ENCODE peak calls at places on chromosomes 3 and 15, in seven cellular contexts. S is LoVo; G is HT-29; M is HFF-Myc; P is activated CD4-positive, alpha-beta T cell treated with anti-CD3 and anti-CD28 coated beads, Interleukin-2, amount 50 U/mL, for 24 hours; Y is activated T-cell treated with anti-CD3 and anti-CD28 coated beads, Interleukin-2, amount 50 U/mL, for 72 hours; H is adrenal gland. N is an unnamed sample.
A peak's percentile ranks its signal among the peaks of the same experiment; 100 is the strongest.

GRCh38 chr15:94951538-94951937 is 720.2 kb downstream of the MCTP2 start:
- DNase-seq in S (no peak), G (no peak), P (no peak), H (no peak), Y (no peak), M (no peak), N (no peak)

GRCh38 chr3:30659270-30660127 is 53.1 kb downstream of the TGFBR2 start:
- DNase-seq in S (peak; percentile 74), H (no peak), M (peak; percentile 97), Y (no peak), G (peak; percentile 52), P (no peak), N (no peak)

GRCh38 chr3:148062590-148062989 is 635.1 kb upstream of the AGTR1 start:
- DNase-seq in M (no peak), P (no peak), H (no peak), G (peak; percentile 10), Y (no peak), S (no peak), N (no peak)

GRCh38 chr15:34436956-34437442 is 609 bp downstream of the GOLGA8A start:
- DNase-seq in P (peak; percentile 21), S (no peak), G (peak; percentile 11), Y (peak; percentile 34), M (no peak), H (no peak), N (peak; percentile 20)

GRCh38 chr3:47909607-47910006 is 106.6 kb downstream of the MAP4 start:
- DNase-seq in S (no peak), Y (no peak), H (no peak), P (no peak), M (no peak), G (no peak), N (no peak)

GRCh38 chr15:86690566-86690965 is 610.9 kb downstream of the AGBL1 start:
- DNase-seq in S (no peak), H (no peak), Y (peak; percentile 4), P (no peak), G (peak; percentile 8), M (no peak), N (no peak)

GRCh38 chr3:71129611-71130515 is 453.7 kb downstream of the FOXP1 start:
- DNase-seq in P (no peak), H (peak; percentile 26), Y (no peak), G (peak; percentile 66), M (no peak), S (no peak), N (no peak)

GRCh38 chr15:45704329-45705249 is 69.8 kb downstream of the SQOR start:
- DNase-seq in H (no peak), S (no peak), P (no peak), M (peak; percentile 42), G (peak; percentile 35), Y (peak; percentile 23), N (no peak)

GRCh38 chr3:106611841-106612240 is 743.0 kb upstream of the CBLB start:
- DNase-seq in S (no peak), Y (no peak), H (no peak), M (no peak), G (no peak), P (no peak), N (no peak)

GRCh38 chr3:50971487-50971924 is 296.8 kb downstream of the DOCK3 start:
- DNase-seq in H (peak; percentile 32), P (no peak), G (peak; percentile 42), M (peak; percentile 10), S (peak; percentile 75), Y (peak; percentile 61), N (no peak)

GRCh38 chr15:45181491-45182285 is 6.1 kb downstream of the SHF start:
- DNase-seq in P (no peak), M (no peak), S (no peak), H (no peak), G (no peak), Y (no peak), N (no peak)

GRCh38 chr3:196144383-196145105 is 62.7 kb upstream of the TFRC start:
- DNase-seq in S (no peak), Y (no peak), G (no peak), H (no peak), M (no peak), P (no peak), N (no peak)

GRCh38 chr15:101578443-101578894 is 73.7 kb downstream of the TM2D3 start:
- DNase-seq in G (peak; percentile 69), Y (no peak), M (no peak), S (no peak), H (peak; percentile 60), P (no peak), N (peak; percentile 11)

N was measured in COR-L47.